ENCODE peak calls at places on chromosomes 11 and 22, in four cellular contexts. A is left ventricle myocardium inferior, G is breast epithelium, D is bronchial epithelial cell. W is an unnamed sample.

GRCh38 chr11:60880635-60881282 is 13.4 kb downstream of the ZP1 start:
- DNase-seq in A (no peak), G (no peak), D (no peak), W (no peak)

GRCh38 chr11:2931771-2932738 is 2.8 kb upstream of the PHLDA2 start:
- DNase-seq in A (no peak), G (no peak), D (no peak), W (peak; percentile 34)

GRCh38 chr22:43681724-43682360 is 130.3 kb downstream of the EFCAB6 start:
- DNase-seq in A (no peak), G (no peak), D (peak; percentile 45), W (no peak)

GRCh38 chr11:33761471-33761870 is 12.8 kb downstream of the FBXO3 start:
- DNase-seq in A (no peak), G (no peak), D (no peak), W (no peak)

GRCh38 chr11:65182258-65183170 is 786 bp downstream of the CAPN1 start:
- DNase-seq in A (peak; percentile 27), G (no peak), D (peak; percentile 52), W (peak; percentile 61)

GRCh38 chr11:116694815-116695590 is 77.8 kb downstream of the BUD13 start:
- DNase-seq in A (no peak), G (no peak), D (peak; percentile 68), W (no peak)

GRCh38 chr22:24813861-24814770 is 8.1 kb downstream of the SGSM1 start:
- DNase-seq in A (no peak), G (no peak), D (no peak), W (no peak)

GRCh38 chr22:21591695-21592094 is 24.2 kb downstream of the UBE2L3 start:
- DNase-seq in A (peak; percentile 59), G (peak; percentile 35), D (no peak), W (peak; percentile 55)

GRCh38 chr11:32440920-32441319 is 5.6 kb upstream of the WT1 start:
- DNase-seq in A (no peak), G (no peak), D (no peak), W (no peak)

GRCh38 chr22:19943665-19944026 is 2.0 kb upstream of the TXNRD2 start:
- DNase-seq in A (no peak), G (no peak), D (no peak), W (peak; percentile 27)

GRCh38 chr11:35009191-35009940 is 92.9 kb downstream of the PDHX start:
- DNase-seq in A (no peak), G (no peak), D (peak; percentile 95), W (no peak)

GRCh38 chr11:60485987-60486386 is 6.6 kb upstream of the MS4A12 start:
- DNase-seq in A (no peak), G (no peak), D (no peak), W (no peak)

GRCh38 chr11:61785837-61786402 is 6.5 kb downstream of the TMEM258 start:
- DNase-seq in A (no peak), G (no peak), D (no peak), W (no peak)

GRCh38 chr11:119373059-119373875 is 8.2 kb downstream of the USP2 start:
- DNase-seq in A (no peak), G (no peak), D (no peak), W (no peak)

GRCh38 chr11:59957094-59957493 is 6.7 kb upstream of the OOSP4A start:
- DNase-seq in A (no peak), G (no peak), D (peak; percentile 48), W (no peak)

GRCh38 chr11:119316017-119316728 is 757 bp downstream of the MCAM start:
- DNase-seq in A (peak; percentile 64), G (peak; percentile 61), D (no peak), W (no peak)

GRCh38 chr11:36577859-36578258 is 10.1 kb downstream of the RAG1 start:
- DNase-seq in A (no peak), G (no peak), D (peak; percentile 40), W (no peak)

GRCh38 chr11:9748361-9748970 is 84.6 kb downstream of the SWAP70 start:
- DNase-seq in A (no peak), G (no peak), D (peak; percentile 65), W (peak; percentile 73)

GRCh38 chr11:1234771-1235614 is 12.1 kb downstream of the MUC5B start:
- DNase-seq in A (peak; percentile 11), G (no peak), D (no peak), W (peak; percentile 69)

GRCh38 chr22:49797706-49798105 is 30.0 kb downstream of the BRD1 start:
- DNase-seq in A (no peak), G (no peak), D (no peak), W (no peak)

GRCh38 chr22:23763579-23764331 is 965 bp downstream of the C22orf15 start:
- DNase-seq in A (no peak), G (no peak), D (no peak), W (peak; percentile 50)

GRCh38 chr11:1706634-1707400 is 9.8 kb downstream of the KRTAP5-6 start:
- DNase-seq in A (peak; percentile 36), G (no peak), D (no peak), W (no peak)

GRCh38 chr11:64802370-64803162 is 448 bp downstream of the MAP4K2 start:
- DNase-seq in A (peak; percentile 51), G (no peak), D (no peak), W (no peak)

GRCh38 chr11:76620471-76620870 is 50.1 kb downstream of the LRRC32 start:
- DNase-seq in A (no peak), G (no peak), D (peak; percentile 20), W (no peak)

GRCh38 chr11:70503201-70503877 is 105.0 kb downstream of the CTTN start:
- DNase-seq in A (peak; percentile 4), G (no peak), D (no peak), W (no peak)

GRCh38 chr22:29219881-29220670 is 14.4 kb downstream of the EMID1 start:
- DNase-seq in A (no peak), G (no peak), D (no peak), W (no peak)

GRCh38 chr11:108069947-108070346 is 51.4 kb upstream of the ACAT1 start:
- DNase-seq in A (no peak), G (no peak), D (no peak), W (no peak)

GRCh38 chr22:45246060-45246985 is 5.6 kb upstream of the KIAA0930 start:
- DNase-seq in A (no peak), G (no peak), D (peak; percentile 97), W (no peak)

DNA sequence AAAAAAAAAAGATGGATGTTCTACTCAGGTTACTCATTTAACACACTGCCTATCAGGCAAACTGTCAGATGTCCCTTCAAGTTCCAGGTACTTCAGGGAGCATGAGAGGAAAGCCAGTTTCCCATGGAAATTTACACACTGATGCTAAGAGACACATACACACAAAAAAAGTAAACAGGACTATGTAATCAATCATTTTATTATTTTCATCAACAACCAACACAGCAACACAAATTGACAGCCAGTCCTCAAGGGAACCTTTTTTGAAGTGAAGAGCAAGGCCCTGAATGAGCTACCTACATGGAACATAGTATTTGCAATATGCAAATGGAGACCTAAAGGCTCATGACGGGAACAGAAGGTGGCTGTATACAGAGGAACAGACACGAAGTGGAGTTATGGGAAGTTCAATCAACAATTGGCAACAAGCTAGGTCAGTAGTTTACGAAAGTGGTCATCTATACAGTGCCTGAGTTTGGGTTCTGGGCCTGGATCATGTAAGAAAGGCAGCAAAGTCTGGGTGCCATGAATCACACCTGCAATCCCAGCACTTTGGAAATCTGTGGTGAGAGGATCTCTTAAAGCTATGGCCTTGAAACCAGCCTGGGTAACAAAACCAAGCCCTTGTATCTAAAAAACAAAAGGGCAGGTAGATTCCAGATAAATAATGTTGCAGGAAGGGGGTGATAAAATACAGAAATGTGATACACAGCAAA is 12.6 kb upstream of the WDR74 start:
- DNase-seq in A (no peak), G (no peak), D (no peak), W (no peak)
- H3K4me3 ChIP-seq in A (no peak overlapping the region), G (no peak overlapping the region), D (no peak overlapping the region), W (no peak overlapping the region)

DNA sequence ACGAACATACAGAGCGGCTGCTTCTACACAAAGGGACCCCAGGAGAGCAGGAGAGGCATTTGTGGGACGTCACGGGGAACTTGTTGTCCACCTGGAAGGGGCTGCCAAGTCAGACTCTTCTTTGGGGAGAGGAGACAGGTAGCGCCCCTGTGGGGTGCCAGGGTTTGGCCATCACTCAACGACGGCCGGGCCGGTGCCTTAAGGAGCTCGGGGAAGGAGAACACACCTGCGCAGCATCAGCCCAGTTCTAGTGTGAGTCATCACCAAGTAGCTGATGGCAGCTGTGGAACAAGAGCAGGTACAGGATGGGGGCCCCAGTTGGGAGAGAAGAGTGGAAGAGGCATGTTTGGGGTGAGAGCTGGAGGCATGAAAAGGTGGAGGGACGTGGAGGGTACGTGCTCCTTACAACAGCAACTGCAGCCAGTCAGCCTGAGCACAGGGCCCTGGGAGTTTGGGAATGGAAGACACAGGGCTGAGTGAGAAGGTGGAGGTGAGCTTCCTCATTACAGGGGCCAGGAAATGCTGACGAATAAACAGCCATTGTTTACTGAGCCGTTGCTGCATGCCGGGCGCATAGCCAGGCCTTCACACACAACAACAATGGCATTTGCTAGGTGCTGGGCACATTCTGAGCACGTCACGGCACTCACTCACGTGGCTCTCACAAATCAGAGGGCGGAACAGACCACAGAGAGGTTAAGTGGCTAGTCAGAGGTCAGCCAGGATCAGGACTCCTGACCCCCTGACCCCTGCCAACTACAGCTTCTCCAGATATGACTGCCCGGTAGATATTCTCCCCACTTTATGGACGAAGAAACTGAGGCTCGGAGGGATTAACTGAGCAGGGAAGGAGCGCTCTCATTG is 29.1 kb upstream of the TP53I11 start:
- DNase-seq in A (no peak), G (peak; percentile 87), D (peak; percentile 91), W (peak; percentile 82)
- H3K4me3 ChIP-seq in A (no peak overlapping the region), G (no peak overlapping the region), D (no peak overlapping the region), W (no peak overlapping the region)

DNA sequence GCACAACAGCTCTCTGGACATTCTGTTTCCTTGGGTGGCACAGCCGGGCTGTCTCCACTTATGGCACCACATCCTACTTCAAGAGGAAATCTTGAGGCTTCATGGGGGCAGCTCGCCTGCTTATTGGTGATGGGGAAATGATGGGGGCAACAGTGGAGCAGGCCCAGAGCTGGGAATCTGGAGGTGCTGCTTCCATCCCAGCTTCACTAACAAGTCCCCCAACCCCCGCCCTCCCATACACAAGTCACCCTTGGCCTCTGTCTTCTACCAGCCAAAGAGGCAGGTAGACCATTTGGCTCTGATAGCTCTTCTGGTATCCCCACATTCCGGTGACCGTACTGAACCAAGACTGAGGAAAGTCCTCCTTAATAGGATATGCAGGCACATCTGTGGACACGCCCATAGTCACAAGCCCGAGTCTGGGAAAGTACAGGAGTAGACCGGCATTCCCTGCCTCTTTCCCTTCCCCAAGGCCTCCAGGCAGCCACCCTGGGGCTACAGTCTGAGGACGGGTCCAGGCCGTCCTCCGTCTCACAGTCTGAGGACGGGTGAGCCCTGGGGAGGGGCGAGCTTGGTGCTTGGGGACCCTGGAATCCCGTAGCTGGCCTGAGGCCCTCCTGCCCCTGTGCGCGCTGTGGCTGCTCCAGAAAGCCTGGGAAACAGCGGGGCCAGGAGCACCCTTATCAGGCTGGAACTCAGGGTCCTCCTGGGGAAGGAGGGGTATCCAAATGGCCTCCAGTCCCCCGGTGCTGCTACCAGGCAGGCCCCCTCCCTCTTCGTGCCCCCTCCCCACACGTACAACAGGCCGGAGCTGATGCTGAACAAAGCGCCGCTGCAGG is 145.6 kb downstream of the FEZ1 start:
- DNase-seq in A (no peak), G (no peak), D (no peak), W (peak; percentile 53)
- H3K4me3 ChIP-seq in A (no peak overlapping the region), G (no peak overlapping the region), D (no peak overlapping the region), W (no peak overlapping the region)

DNA sequence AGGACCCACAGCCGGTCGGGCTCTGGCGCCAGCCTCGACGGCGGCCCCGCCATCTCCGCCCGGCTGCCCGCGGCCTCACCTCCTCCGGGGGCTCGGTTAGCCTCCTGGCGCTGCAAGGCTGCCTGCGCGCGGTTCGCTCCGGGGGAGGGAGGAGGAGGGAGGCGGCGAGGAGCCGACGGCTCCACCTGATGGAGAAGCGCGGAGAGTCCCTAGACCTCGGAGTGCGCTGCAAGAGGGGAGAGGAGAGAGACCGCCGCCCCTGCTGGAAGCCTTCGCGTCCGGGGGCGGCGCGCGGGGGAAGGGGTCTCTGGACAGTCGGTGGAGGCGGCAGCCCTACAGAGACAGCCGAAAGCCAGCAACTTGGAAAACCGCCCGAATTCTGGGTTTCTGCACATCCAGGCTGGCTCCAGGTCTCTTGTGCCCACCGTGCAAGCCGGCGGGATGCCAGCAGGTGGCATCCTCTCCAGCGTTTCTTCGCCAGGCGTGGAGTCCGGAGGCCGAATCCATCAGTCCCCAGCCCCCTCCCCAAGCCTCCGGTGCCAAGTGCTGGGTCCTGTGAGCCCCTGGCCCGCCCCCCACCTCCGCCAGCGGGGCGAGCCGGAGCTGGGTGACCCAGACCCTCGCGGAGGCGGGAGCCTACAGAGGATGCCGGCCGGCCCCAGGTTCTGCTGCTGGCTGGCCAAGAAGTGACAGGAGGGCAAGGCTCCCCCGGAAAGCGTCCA is 2.9 kb upstream of the KIRREL3 start:
- DNase-seq in A (no peak), G (no peak), D (no peak), W (peak; percentile 79)
- H3K4me3 ChIP-seq in A (peak overlapping the region; percentile 48), G (peak overlapping the region; percentile 4), D (no peak overlapping the region), W (no peak overlapping the region)